ENCODE peak calls at places on chromosomes 1 and 21, in ten cellular contexts. One of them, this sample, is unnamed.

GRCh38 chr21:45695086-45695485 is 51.6 kb downstream of the PCBP3 start:
- DNase-seq in stimulated activated CD8-positive, alpha-beta memory T cell treated with anti-CD3 and anti-CD28 coated beads, Interleukin-12 subunit alpha, Interleukin-12 subunit beta, amount 100 ng/mL, for 4 hours: no peak
- DNase-seq in GM20000: no peak
- DNase-seq in AML-193: no peak
- DNase-seq in endothelial cell: peak; percentile 30
- DNase-seq in HEK293T: no peak
- DNase-seq in lower leg skin: no peak
- DNase-seq in brain pericyte: no peak
- DNase-seq in lower lobe of right lung: no peak
- DNase-seq in iris pigment epithelial cell: no peak
- DNase-seq in this sample: no peak

GRCh38 chr1:185774384-185774783 is 40.2 kb downstream of the HMCN1 start:
- DNase-seq in brain pericyte: no peak
- DNase-seq in stimulated activated CD8-positive, alpha-beta memory T cell treated with anti-CD3 and anti-CD28 coated beads, Interleukin-12 subunit alpha, Interleukin-12 subunit beta, amount 100 ng/mL, for 4 hours: no peak
- DNase-seq in GM20000: no peak
- DNase-seq in AML-193: no peak
- DNase-seq in lower lobe of right lung: no peak
- DNase-seq in iris pigment epithelial cell: no peak
- DNase-seq in endothelial cell: no peak
- DNase-seq in lower leg skin: no peak
- DNase-seq in HEK293T: no peak
- DNase-seq in this sample: no peak

GRCh38 chr1:19861034-19861433 is 21.2 kb upstream of the OTUD3 start:
- DNase-seq in brain pericyte: no peak
- DNase-seq in lower lobe of right lung: no peak
- DNase-seq in GM20000: no peak
- DNase-seq in HEK293T: no peak
- DNase-seq in AML-193: no peak
- DNase-seq in endothelial cell: no peak
- DNase-seq in iris pigment epithelial cell: peak; percentile 50
- DNase-seq in lower leg skin: no peak
- DNase-seq in stimulated activated CD8-positive, alpha-beta memory T cell treated with anti-CD3 and anti-CD28 coated beads, Interleukin-12 subunit alpha, Interleukin-12 subunit beta, amount 100 ng/mL, for 4 hours: no peak
- DNase-seq in this sample: no peak

GRCh38 chr1:30263405-30263804 is 460.0 kb downstream of the MATN1 start:
- DNase-seq in stimulated activated CD8-positive, alpha-beta memory T cell treated with anti-CD3 and anti-CD28 coated beads, Interleukin-12 subunit alpha, Interleukin-12 subunit beta, amount 100 ng/mL, for 4 hours: no peak
- DNase-seq in brain pericyte: no peak
- DNase-seq in endothelial cell: no peak
- DNase-seq in HEK293T: no peak
- DNase-seq in iris pigment epithelial cell: no peak
- DNase-seq in lower lobe of right lung: no peak
- DNase-seq in lower leg skin: no peak
- DNase-seq in GM20000: no peak
- DNase-seq in AML-193: no peak
- DNase-seq in this sample: no peak

GRCh38 chr1:119982006-119982405 is 85.7 kb upstream of the ADAM30 start:
- DNase-seq in lower leg skin: no peak
- DNase-seq in GM20000: no peak
- DNase-seq in endothelial cell: no peak
- DNase-seq in HEK293T: no peak
- DNase-seq in AML-193: no peak
- DNase-seq in iris pigment epithelial cell: peak; percentile 68
- DNase-seq in stimulated activated CD8-positive, alpha-beta memory T cell treated with anti-CD3 and anti-CD28 coated beads, Interleukin-12 subunit alpha, Interleukin-12 subunit beta, amount 100 ng/mL, for 4 hours: no peak
- DNase-seq in brain pericyte: no peak
- DNase-seq in lower lobe of right lung: no peak
- DNase-seq in this sample: no peak

GRCh38 chr1:32240140-32240951 is 6.7 kb upstream of the FAM167B start:
- DNase-seq in lower lobe of right lung: peak; percentile 75
- DNase-seq in lower leg skin: no peak
- DNase-seq in AML-193: peak; percentile 42
- DNase-seq in HEK293T: no peak
- DNase-seq in GM20000: peak; percentile 45
- DNase-seq in endothelial cell: peak; percentile 45
- DNase-seq in iris pigment epithelial cell: no peak
- DNase-seq in stimulated activated CD8-positive, alpha-beta memory T cell treated with anti-CD3 and anti-CD28 coated beads, Interleukin-12 subunit alpha, Interleukin-12 subunit beta, amount 100 ng/mL, for 4 hours: peak; percentile 30
- DNase-seq in brain pericyte: no peak
- DNase-seq in this sample: peak; percentile 46

GRCh38 chr1:83960669-83961277 is 38.2 kb downstream of the TTLL7 start:
- DNase-seq in iris pigment epithelial cell: no peak
- DNase-seq in GM20000: no peak
- DNase-seq in brain pericyte: no peak
- DNase-seq in endothelial cell: no peak
- DNase-seq in AML-193: no peak
- DNase-seq in stimulated activated CD8-positive, alpha-beta memory T cell treated with anti-CD3 and anti-CD28 coated beads, Interleukin-12 subunit alpha, Interleukin-12 subunit beta, amount 100 ng/mL, for 4 hours: no peak
- DNase-seq in HEK293T: no peak
- DNase-seq in lower leg skin: no peak
- DNase-seq in lower lobe of right lung: no peak
- DNase-seq in this sample: no peak

GRCh38 chr1:201511925-201512539 is 5.1 kb upstream of the CSRP1 start:
- DNase-seq in stimulated activated CD8-positive, alpha-beta memory T cell treated with anti-CD3 and anti-CD28 coated beads, Interleukin-12 subunit alpha, Interleukin-12 subunit beta, amount 100 ng/mL, for 4 hours: no peak
- DNase-seq in brain pericyte: no peak
- DNase-seq in HEK293T: no peak
- DNase-seq in endothelial cell: peak; percentile 42
- DNase-seq in GM20000: peak; percentile 66
- DNase-seq in iris pigment epithelial cell: no peak
- DNase-seq in lower lobe of right lung: peak; percentile 83
- DNase-seq in lower leg skin: no peak
- DNase-seq in AML-193: peak; percentile 70
- DNase-seq in this sample: no peak

GRCh38 chr1:100713636-100714035 is 5.9 kb upstream of the VCAM1 start:
- DNase-seq in GM20000: no peak
- DNase-seq in iris pigment epithelial cell: no peak
- DNase-seq in HEK293T: no peak
- DNase-seq in AML-193: no peak
- DNase-seq in brain pericyte: no peak
- DNase-seq in endothelial cell: no peak
- DNase-seq in lower leg skin: no peak
- DNase-seq in lower lobe of right lung: no peak
- DNase-seq in stimulated activated CD8-positive, alpha-beta memory T cell treated with anti-CD3 and anti-CD28 coated beads, Interleukin-12 subunit alpha, Interleukin-12 subunit beta, amount 100 ng/mL, for 4 hours: no peak
- DNase-seq in this sample: no peak